ENCODE peak calls at places on chromosome 12, in four cellular contexts. F is AG09309; V is stimulated activated CD8-positive, alpha-beta memory T cell treated with anti-CD3 and anti-CD28 coated beads, Interleukin-7, amount 100 ng/mL, for 24 hours; A is AG20443. M is an unnamed sample.

GRCh38 chr12:95784886-95785285 is 5.7 kb downstream of the NTN4 start:
- DNase-seq in F (no peak), V (no peak), A (no peak), M (no peak)

GRCh38 chr12:131116437-131117117 is 162.9 kb downstream of the ADGRD1 start:
- DNase-seq in F (no peak), V (no peak), A (peak; percentile 83), M (peak; percentile 32)

GRCh38 chr12:117417004-117417403 is 55.6 kb upstream of the NOS1 start:
- DNase-seq in F (no peak), V (no peak), A (no peak), M (no peak)

GRCh38 chr12:20370001-20370381 is 1.7 kb downstream of the PDE3A start:
- DNase-seq in F (no peak), V (no peak), A (peak; percentile 11), M (no peak)

GRCh38 chr12:81337891-81338290 is 260.0 kb downstream of the ACSS3 start:
- DNase-seq in F (no peak), V (no peak), A (no peak), M (no peak)

GRCh38 chr12:89665556-89665955 is 43.1 kb downstream of the ATP2B1 start:
- DNase-seq in F (no peak), V (no peak), A (no peak), M (no peak)

GRCh38 chr12:47408171-47408871 is 297.5 kb downstream of the RPAP3 start:
- DNase-seq in F (no peak), V (no peak), A (no peak), M (no peak)

GRCh38 chr12:100229876-100230275 is 29.3 kb downstream of the ACTR6 start:
- DNase-seq in F (no peak), V (no peak), A (no peak), M (no peak)

GRCh38 chr12:100058482-100059029 is 73.8 kb upstream of the ANKS1B start:
- DNase-seq in F (peak; percentile 93), V (no peak), A (peak; percentile 64), M (peak; percentile 70)

M was measured in hepatic stellate cell.